ENCODE peak calls at places on chromosomes 1 and 21, in six cellular contexts. One of them, this sample, is unnamed.

GRCh38 chr1:20616468-20617156 is 16.6 kb upstream of the PINK1 start:
- DNase-seq in keratinocyte: no peak
- DNase-seq in fibroblast of lung: peak
- DNase-seq in hepatocyte: no peak
- DNase-seq in DND-41: no peak
- DNase-seq in IMR-90: peak
- DNase-seq in this sample: peak

GRCh38 chr1:216215169-216215568 is 208.1 kb downstream of the USH2A start:
- DNase-seq in fibroblast of lung: peak
- DNase-seq in DND-41: no peak
- DNase-seq in keratinocyte: no peak
- DNase-seq in IMR-90: peak
- DNase-seq in hepatocyte: no peak
- DNase-seq in this sample: no peak

GRCh38 chr1:200379431-200379755 is 30.4 kb downstream of the ZNF281 start:
- DNase-seq in hepatocyte: peak
- DNase-seq in fibroblast of lung: peak
- DNase-seq in keratinocyte: peak
- DNase-seq in IMR-90: peak
- DNase-seq in DND-41: no peak
- DNase-seq in this sample: peak

GRCh38 chr1:67572217-67572593 is 112.8 kb upstream of the GADD45A start:
- DNase-seq in IMR-90: no peak
- DNase-seq in keratinocyte: no peak
- DNase-seq in DND-41: no peak
- DNase-seq in fibroblast of lung: peak
- DNase-seq in hepatocyte: no peak
- DNase-seq in this sample: no peak

GRCh38 chr1:207910678-207911354 is at the start of gene CD34:
- DNase-seq in hepatocyte: peak
- DNase-seq in DND-41: no peak
- DNase-seq in fibroblast of lung: peak
- DNase-seq in keratinocyte: no peak
- DNase-seq in IMR-90: no peak
- DNase-seq in this sample: peak

GRCh38 chr21:41141031-41141457 is 26.9 kb upstream of the BACE2 start:
- DNase-seq in keratinocyte: peak
- DNase-seq in fibroblast of lung: peak
- DNase-seq in IMR-90: peak
- DNase-seq in hepatocyte: no peak
- DNase-seq in DND-41: no peak
- DNase-seq in this sample: no peak

GRCh38 chr21:28142692-28143091 is 850.0 kb downstream of the LTN1 start:
- DNase-seq in DND-41: no peak
- DNase-seq in IMR-90: peak
- DNase-seq in hepatocyte: peak
- DNase-seq in keratinocyte: no peak
- DNase-seq in fibroblast of lung: peak
- DNase-seq in this sample: no peak

GRCh38 chr21:45255381-45256020 is 32.2 kb downstream of the POFUT2 start:
- DNase-seq in hepatocyte: no peak
- DNase-seq in fibroblast of lung: no peak
- DNase-seq in DND-41: peak
- DNase-seq in keratinocyte: peak
- DNase-seq in IMR-90: no peak
- DNase-seq in this sample: peak

GRCh38 chr1:207013321-207014085 is 19.1 kb downstream of the C1orf116 start:
- DNase-seq in DND-41: no peak
- DNase-seq in IMR-90: no peak
- DNase-seq in hepatocyte: no peak
- DNase-seq in fibroblast of lung: no peak
- DNase-seq in keratinocyte: no peak
- DNase-seq in this sample: no peak

GRCh38 chr21:45971487-45972352 is 9.8 kb upstream of the COL6A1 start:
- DNase-seq in hepatocyte: peak
- DNase-seq in IMR-90: peak
- DNase-seq in fibroblast of lung: peak
- DNase-seq in keratinocyte: no peak
- DNase-seq in DND-41: no peak
- DNase-seq in this sample: peak

GRCh38 chr21:34952701-34953100 is 96.4 kb downstream of the RUNX1 start:
- DNase-seq in keratinocyte: no peak
- DNase-seq in DND-41: peak
- DNase-seq in fibroblast of lung: peak
- DNase-seq in hepatocyte: no peak
- DNase-seq in IMR-90: no peak
- DNase-seq in this sample: no peak

GRCh38 chr1:229716064-229716463 is 90.0 kb downstream of the URB2 start:
- DNase-seq in fibroblast of lung: peak
- DNase-seq in IMR-90: no peak
- DNase-seq in hepatocyte: no peak
- DNase-seq in keratinocyte: no peak
- DNase-seq in DND-41: no peak
- DNase-seq in this sample: peak

GRCh38 chr21:41023936-41024335 is 144.0 kb upstream of the BACE2 start:
- DNase-seq in IMR-90: no peak
- DNase-seq in keratinocyte: no peak
- DNase-seq in DND-41: no peak
- DNase-seq in hepatocyte: no peak
- DNase-seq in fibroblast of lung: no peak
- DNase-seq in this sample: no peak

GRCh38 chr1:98991127-98992003 is 13.3 kb downstream of the PLPPR5 start:
- DNase-seq in fibroblast of lung: peak
- DNase-seq in keratinocyte: peak
- DNase-seq in hepatocyte: peak
- DNase-seq in IMR-90: peak
- DNase-seq in DND-41: peak
- DNase-seq in this sample: no peak

GRCh38 chr1:12477936-12478611 is 139.9 kb downstream of the DHRS3 start:
- DNase-seq in DND-41: no peak
- DNase-seq in IMR-90: peak
- DNase-seq in hepatocyte: peak
- DNase-seq in fibroblast of lung: peak
- DNase-seq in keratinocyte: peak
- DNase-seq in this sample: peak

GRCh38 chr21:27572681-27573080 is 605.8 kb upstream of the ADAMTS5 start:
- DNase-seq in DND-41: no peak
- DNase-seq in hepatocyte: no peak
- DNase-seq in IMR-90: peak
- DNase-seq in keratinocyte: no peak
- DNase-seq in fibroblast of lung: peak
- DNase-seq in this sample: no peak

GRCh38 chr1:237139732-237140131 is 97.7 kb downstream of the RYR2 start:
- DNase-seq in hepatocyte: no peak
- DNase-seq in fibroblast of lung: no peak
- DNase-seq in keratinocyte: no peak
- DNase-seq in DND-41: no peak
- DNase-seq in IMR-90: no peak
- DNase-seq in this sample: no peak

GRCh38 chr1:193703101-193703500 is 516.7 kb upstream of the B3GALT2 start:
- DNase-seq in DND-41: no peak
- DNase-seq in keratinocyte: no peak
- DNase-seq in IMR-90: no peak
- DNase-seq in hepatocyte: no peak
- DNase-seq in fibroblast of lung: no peak
- DNase-seq in this sample: no peak

GRCh38 chr1:192550922-192551534 is 24.5 kb upstream of the RGS1 start:
- DNase-seq in IMR-90: peak
- DNase-seq in fibroblast of lung: peak
- DNase-seq in hepatocyte: no peak
- DNase-seq in keratinocyte: no peak
- DNase-seq in DND-41: peak
- DNase-seq in this sample: no peak

GRCh38 chr1:206736878-206737728 is 33.5 kb upstream of the IL19 start:
- DNase-seq in IMR-90: no peak
- DNase-seq in DND-41: peak
- DNase-seq in keratinocyte: no peak
- DNase-seq in fibroblast of lung: no peak
- DNase-seq in hepatocyte: no peak
- DNase-seq in this sample: no peak

GRCh38 chr21:42672699-42673458 is 19.5 kb downstream of the PDE9A start:
- DNase-seq in DND-41: no peak
- DNase-seq in hepatocyte: peak
- DNase-seq in fibroblast of lung: peak
- DNase-seq in keratinocyte: no peak
- DNase-seq in IMR-90: peak
- DNase-seq in this sample: peak

GRCh38 chr21:31865429-31865970 is 7.3 kb upstream of the HUNK start:
- DNase-seq in DND-41: no peak
- DNase-seq in fibroblast of lung: no peak
- DNase-seq in keratinocyte: no peak
- DNase-seq in hepatocyte: no peak
- DNase-seq in IMR-90: no peak
- DNase-seq in this sample: no peak

GRCh38 chr1:68624233-68624632 is 127.4 kb upstream of the DEPDC1 start:
- DNase-seq in keratinocyte: no peak
- DNase-seq in IMR-90: peak
- DNase-seq in hepatocyte: no peak
- DNase-seq in fibroblast of lung: peak
- DNase-seq in DND-41: no peak
- DNase-seq in this sample: no peak

DNA sequence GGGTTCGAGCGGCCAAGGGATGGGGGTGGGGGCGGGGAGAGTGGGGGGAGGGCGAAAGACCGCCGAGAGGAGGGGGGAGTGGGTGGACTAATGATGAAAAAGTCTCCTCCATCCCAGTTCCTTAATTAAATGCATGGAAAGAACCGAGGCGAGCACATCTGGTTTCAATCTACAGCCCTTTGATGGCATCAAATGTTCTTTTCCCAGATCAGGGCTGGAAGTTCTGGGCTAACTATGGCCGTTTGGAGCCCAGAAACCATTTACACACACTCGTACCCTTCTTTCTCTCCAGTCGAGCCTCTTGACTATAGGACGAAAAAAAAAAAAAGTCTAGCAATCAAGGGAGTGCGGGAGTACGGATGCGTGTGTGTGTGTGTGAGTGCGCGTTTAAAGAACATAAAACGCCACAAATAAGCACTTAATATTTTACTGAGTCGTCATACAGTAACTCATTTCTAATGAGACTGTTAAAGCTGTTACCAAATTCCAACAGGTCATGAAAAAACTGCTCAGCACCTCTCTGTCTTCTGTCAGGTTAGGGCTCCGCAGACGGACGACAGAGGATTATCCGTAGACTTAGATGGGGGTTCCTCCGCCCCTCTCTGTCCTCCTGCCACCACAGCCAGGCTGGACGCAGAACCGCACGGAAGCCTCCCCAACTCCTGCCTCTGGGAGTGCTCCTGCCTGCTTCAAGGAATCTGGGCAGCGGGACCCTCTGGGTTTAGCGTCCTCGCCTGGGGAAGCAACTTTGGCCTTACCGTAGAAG is 2.1 kb upstream of the PRRX1 start:
- DNase-seq in IMR-90: peak
- DNase-seq in keratinocyte: no peak
- DNase-seq in fibroblast of lung: peak
- DNase-seq in hepatocyte: peak
- DNase-seq in DND-41: no peak
- DNase-seq in this sample: peak
- H3K4me3 ChIP-seq in IMR-90: peak
- H3K4me3 ChIP-seq in keratinocyte: peak
- H3K4me3 ChIP-seq in fibroblast of lung: peak
- H3K4me3 ChIP-seq in hepatocyte: peak
- H3K4me3 ChIP-seq in DND-41: no peak
- H3K4me3 ChIP-seq in this sample: peak

GRCh38 chr1:94095744-94096469 is 25.0 kb downstream of the ABCA4 start:
- DNase-seq in IMR-90: peak
- DNase-seq in fibroblast of lung: peak
- DNase-seq in keratinocyte: no peak
- DNase-seq in DND-41: no peak
- DNase-seq in hepatocyte: no peak
- DNase-seq in this sample: peak
- H2AFZ ChIP-seq in IMR-90: no peak
- H2AFZ ChIP-seq in fibroblast of lung: no peak
- H2AFZ ChIP-seq in keratinocyte: no peak
- H2AFZ ChIP-seq in DND-41: no peak
- H2AFZ ChIP-seq in hepatocyte: no peak
- H2AFZ ChIP-seq in this sample: peak

DNA sequence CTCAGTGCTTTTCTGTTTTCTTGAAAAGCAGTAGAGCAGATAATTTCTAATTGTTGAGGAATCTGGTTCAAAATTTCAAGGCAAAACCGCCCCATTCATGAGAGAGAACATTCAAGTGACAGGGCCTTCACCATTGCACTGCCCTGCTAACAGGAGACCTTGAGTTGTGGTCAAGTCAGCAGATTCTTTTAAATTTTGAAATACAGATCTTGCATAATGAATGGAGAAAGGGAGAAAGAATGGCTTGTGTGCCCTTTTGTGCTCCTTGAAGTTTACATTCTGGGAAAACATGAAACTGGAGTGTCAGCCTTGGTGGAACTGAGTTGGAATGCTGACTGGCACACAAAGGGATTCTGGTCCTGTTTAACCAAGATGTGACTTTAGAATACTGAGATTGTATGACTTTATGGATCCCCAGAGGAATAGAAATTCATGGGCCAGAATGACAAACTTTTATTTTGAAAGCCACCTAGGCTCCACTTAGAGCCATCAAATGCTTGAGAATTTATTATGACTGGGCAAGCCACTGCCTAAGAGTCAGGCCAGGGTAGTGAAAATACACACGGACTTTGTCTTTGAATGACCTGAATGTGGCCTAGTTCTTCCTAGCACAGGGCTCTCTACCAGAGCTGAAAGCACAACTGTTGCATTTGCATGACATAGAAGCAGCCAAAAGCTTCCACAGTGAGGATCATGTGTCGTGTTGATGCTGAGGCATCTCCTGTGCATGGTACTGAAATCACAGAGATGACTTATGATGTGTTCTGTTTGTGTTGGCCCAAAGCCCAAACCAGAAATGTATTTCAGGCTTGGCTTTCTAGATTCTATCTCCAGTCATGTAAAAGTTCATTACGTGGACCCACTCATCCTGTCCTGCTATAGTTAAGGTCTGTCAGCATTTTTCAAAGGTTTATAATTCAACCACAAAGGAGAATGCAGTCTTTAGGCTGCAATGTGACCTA is 164.2 kb upstream of the UBE2U start:
- DNase-seq in DND-41: no peak
- DNase-seq in IMR-90: peak
- DNase-seq in fibroblast of lung: peak
- DNase-seq in keratinocyte: peak
- DNase-seq in hepatocyte: peak
- DNase-seq in this sample: peak
- TF ChIP-seq CTCF in DND-41: no peak
- TF ChIP-seq CTCF in IMR-90: no peak
- TF ChIP-seq CTCF in fibroblast of lung: no peak
- TF ChIP-seq CTCF in keratinocyte: no peak
- TF ChIP-seq CTCF in hepatocyte: no peak
- TF ChIP-seq CTCF in this sample: no peak

GRCh38 chr1:151158751-151159251 is 2.4 kb downstream of the TNFAIP8L2 start:
- DNase-seq in IMR-90: no peak
- DNase-seq in keratinocyte: no peak
- DNase-seq in DND-41: no peak
- DNase-seq in hepatocyte: no peak
- DNase-seq in fibroblast of lung: no peak
- DNase-seq in this sample: no peak
- H3K4me3 ChIP-seq in IMR-90: no peak
- H3K4me3 ChIP-seq in keratinocyte: no peak
- H3K4me3 ChIP-seq in DND-41: no peak
- H3K4me3 ChIP-seq in hepatocyte: no peak
- H3K4me3 ChIP-seq in fibroblast of lung: no peak
- H3K4me3 ChIP-seq in this sample: no peak

This sample was measured in osteoblast.